ENCODE peak calls at places on chromosomes 3 and 15, in seven cellular contexts. Y, B, X, E, R, Q and I are unnamed samples.
A peak's percentile ranks its signal among the peaks of the same experiment; 100 is the strongest.

GRCh38 chr15:71804226-71804625 is 6.1 kb upstream of the NR2E3 start:
- DNase-seq in Y (no peak), B (no peak), X (no peak), E (no peak), R (no peak), Q (no peak), I (no peak)

GRCh38 chr3:179286331-179286730 is 35.4 kb upstream of the KCNMB3 start:
- DNase-seq in Y (no peak), B (no peak), X (no peak), E (no peak), R (no peak), Q (no peak), I (no peak)

GRCh38 chr3:37039447-37039846 is 46.1 kb downstream of the MLH1 start:
- DNase-seq in Y (no peak), B (no peak), X (no peak), E (no peak), R (no peak), Q (no peak), I (no peak)

GRCh38 chr15:40471778-40472130 is 970 bp downstream of the CHST14 start:
- DNase-seq in Y (no peak), B (no peak), X (no peak), E (no peak), R (peak; percentile 16), Q (no peak), I (no peak)

GRCh38 chr3:64399205-64399800 is 174.0 kb upstream of the PRICKLE2 start:
- DNase-seq in Y (no peak), B (no peak), X (peak; percentile 20), E (no peak), R (peak; percentile 73), Q (peak; percentile 77), I (no peak)

GRCh38 chr15:77002954-77003912 is 8.3 kb downstream of the PSTPIP1 start:
- DNase-seq in Y (peak; percentile 47), B (no peak), X (no peak), E (no peak), R (no peak), Q (no peak), I (peak; percentile 89)

GRCh38 chr3:3071136-3071535 is 39.0 kb downstream of the IL5RA start:
- DNase-seq in Y (no peak), B (no peak), X (no peak), E (no peak), R (no peak), Q (no peak), I (no peak)

GRCh38 chr3:45681846-45682245 is 7.3 kb upstream of the SACM1L start:
- DNase-seq in Y (no peak), B (no peak), X (no peak), E (no peak), R (no peak), Q (no peak), I (no peak)

GRCh38 chr3:37218206-37218605 is 43.8 kb upstream of the LRRFIP2 start:
- DNase-seq in Y (peak; percentile 26), B (no peak), X (no peak), E (no peak), R (no peak), Q (no peak), I (no peak)

GRCh38 chr3:88203537-88204143 is 53.9 kb downstream of the C3orf38 start:
- DNase-seq in Y (peak; percentile 42), B (no peak), X (peak; percentile 48), E (peak; percentile 25), R (peak; percentile 68), Q (peak; percentile 64), I (no peak)

GRCh38 chr3:159447841-159448240 is 540.8 kb upstream of the IL12A start:
- DNase-seq in Y (no peak), B (no peak), X (no peak), E (no peak), R (no peak), Q (no peak), I (no peak)

GRCh38 chr3:16480861-16481569 is 32.5 kb downstream of the RFTN1 start:
- DNase-seq in Y (no peak), B (no peak), X (no peak), E (no peak), R (peak; percentile 67), Q (peak; percentile 33), I (no peak)

GRCh38 chr3:69740103-69741021 is 1.1 kb downstream of the MITF start:
- DNase-seq in Y (peak; percentile 21), B (no peak), X (no peak), E (no peak), R (no peak), Q (no peak), I (no peak)

GRCh38 chr3:36166477-36166876 is 213.8 kb upstream of the STAC start:
- DNase-seq in Y (no peak), B (no peak), X (peak; percentile 73), E (no peak), R (no peak), Q (peak; percentile 74), I (no peak)

GRCh38 chr3:48273594-48274211 is 32.8 kb downstream of the ZNF589 start:
- DNase-seq in Y (no peak), B (peak; percentile 14), X (peak; percentile 32), E (peak; percentile 8), R (peak; percentile 32), Q (peak; percentile 71), I (no peak)

GRCh38 chr15:48472756-48473155 is 141.5 kb downstream of the DUT start:
- DNase-seq in Y (no peak), B (no peak), X (no peak), E (no peak), R (peak; percentile 36), Q (peak; percentile 81), I (no peak)